ENCODE peak calls at places on chromosome 19, in seven cellular contexts. T is lower leg skin; O is left lung; G is CD4-positive, CD25-positive, alpha-beta regulatory T cell; S is OCI-LY7; M is DND-41; X is CD4-positive, alpha-beta T cell. P is an unnamed sample.
A peak's percentile ranks its signal among the peaks of the same experiment; 100 is the strongest.

GRCh38 chr19:35141627-35142401 is 1.2 kb upstream of the FXYD7 start:
- DNase-seq in M (no peak), T (no peak), O (no peak), S (peak; percentile 45), G (peak; percentile 40), X (no peak), P (peak; percentile 22)

GRCh38 chr19:20247016-20247683 is 80.1 kb downstream of the ZNF486 start:
- DNase-seq in G (peak; percentile 12), X (peak; percentile 17), T (no peak), O (no peak), M (peak; percentile 48), S (peak; percentile 77), P (peak; percentile 15)

GRCh38 chr19:21491161-21491560 is 14.2 kb upstream of the ZNF429 start:
- DNase-seq in T (no peak), S (no peak), O (no peak), G (no peak), X (no peak), M (no peak), P (no peak)

GRCh38 chr19:47479701-47480503 is 4.1 kb downstream of the KPTN start:
- DNase-seq in S (no peak), O (no peak), M (no peak), X (no peak), G (no peak), T (no peak), P (no peak)

GRCh38 chr19:43711751-43712355 is 4.0 kb upstream of the IRGC start:
- DNase-seq in S (no peak), G (no peak), O (no peak), T (no peak), M (no peak), X (no peak), P (no peak)

GRCh38 chr19:15379996-15380647 is 535 bp upstream of the AKAP8 start:
- DNase-seq in G (peak; percentile 50), O (peak; percentile 73), X (no peak), T (peak; percentile 71), M (no peak), S (peak; percentile 46), P (no peak)

GRCh38 chr19:40592170-40592569 is 9.0 kb upstream of the LTBP4 start:
- DNase-seq in S (peak; percentile 79), O (no peak), X (no peak), G (peak; percentile 71), T (no peak), M (no peak), P (no peak)

GRCh38 chr19:5789886-5790572 is 934 bp downstream of the DUS3L start:
- DNase-seq in S (no peak), X (no peak), T (peak; percentile 57), O (no peak), G (no peak), M (no peak), P (no peak)

GRCh38 chr19:3670796-3671679 is 29.2 kb downstream of the PIP5K1C start:
- DNase-seq in S (no peak), G (peak; percentile 33), T (peak; percentile 46), X (no peak), O (peak; percentile 63), M (no peak), P (no peak)

GRCh38 chr19:23790641-23791488 is 32.2 kb upstream of the ZNF681 start:
- DNase-seq in T (no peak), O (no peak), X (no peak), G (no peak), S (no peak), M (no peak), P (no peak)

GRCh38 chr19:7925171-7925837 is 631 bp downstream of the CTXN1 start:
- DNase-seq in G (peak; percentile 74), O (no peak), X (peak; percentile 69), T (no peak), M (peak; percentile 90), S (peak; percentile 89), P (peak; percentile 66)

GRCh38 chr19:38057954-38058690 is 151.1 kb downstream of the SIPA1L3 start:
- DNase-seq in S (peak; percentile 49), X (no peak), T (no peak), G (no peak), O (peak; percentile 79), M (no peak), P (no peak)

GRCh38 chr19:47663911-47664771 is 49.1 kb upstream of the EHD2 start:
- DNase-seq in X (no peak), S (no peak), G (no peak), O (peak; percentile 83), M (no peak), T (peak; percentile 89), P (no peak)

GRCh38 chr19:19551862-19552192 is 13.8 kb downstream of the CILP2 start:
- DNase-seq in O (no peak), X (no peak), S (no peak), T (no peak), G (no peak), M (no peak), P (no peak)

GRCh38 chr19:4524808-4525562 is 6.7 kb upstream of the PLIN4 start:
- DNase-seq in O (no peak), X (peak; percentile 59), G (peak; percentile 60), T (peak; percentile 22), M (peak; percentile 65), S (peak; percentile 45), P (peak; percentile 43)

GRCh38 chr19:279656-280055 is 11.5 kb downstream of the PLPP2 start:
- DNase-seq in T (no peak), M (no peak), S (no peak), X (no peak), G (no peak), O (no peak), P (no peak)

GRCh38 chr19:35843676-35844481 is 8.4 kb downstream of the NPHS1 start:
- DNase-seq in G (no peak), S (no peak), T (no peak), M (no peak), X (no peak), O (no peak), P (no peak)

GRCh38 chr19:34320277-34320676 is 44.7 kb upstream of the GPI start:
- DNase-seq in G (no peak), O (no peak), S (no peak), X (no peak), M (no peak), T (no peak), P (no peak)

GRCh38 chr19:8208119-8208709 is 956 bp upstream of the CERS4 start:
- DNase-seq in S (no peak), X (no peak), T (no peak), M (no peak), G (no peak), O (no peak), P (peak; percentile 4)

GRCh38 chr19:2507109-2507508 is 31.2 kb downstream of the GADD45B start:
- DNase-seq in M (peak; percentile 35), S (peak; percentile 29), X (peak; percentile 38), T (no peak), O (no peak), G (peak; percentile 87), P (peak; percentile 69)

GRCh38 chr19:33794578-33795369 is 1.9 kb upstream of the KCTD15 start:
- DNase-seq in M (no peak), G (no peak), S (no peak), O (no peak), T (no peak), X (no peak), P (no peak)

GRCh38 chr19:10299545-10300458 is 9.8 kb downstream of the ZGLP1 start:
- DNase-seq in M (no peak), O (no peak), G (no peak), X (no peak), S (no peak), T (no peak), P (no peak)

GRCh38 chr19:35143231-35143715 is at the start of gene FXYD7:
- DNase-seq in T (no peak), S (no peak), G (no peak), O (no peak), M (no peak), X (no peak), P (peak; percentile 12)

P was measured in naive B cell.